ENCODE peak calls at places on chromosomes 1 and 21, in nine cellular contexts. L is GM23338, M is sigmoid colon, B is HCT116, U is stomach, Q is K562, C is transverse colon, E is spleen, A is prostate gland. R is an unnamed sample.

GRCh38 chr1:110672001-110672752 is 2.6 kb downstream of the KCNA3 start:
- DNase-seq in L (peak; percentile 84), C (peak; percentile 27), A (no peak), E (no peak), B (no peak), Q (peak; percentile 24), U (no peak), M (no peak), R (peak; percentile 27)

GRCh38 chr1:156480411-156481192 is 20.0 kb downstream of the MEF2D start:
- DNase-seq in C (peak; percentile 75), M (peak; percentile 88), L (peak; percentile 95), Q (peak; percentile 76), A (no peak), B (no peak), E (peak; percentile 94), U (peak; percentile 71), R (no peak)

GRCh38 chr21:38422067-38422466 is 76.2 kb downstream of the ERG start:
- DNase-seq in E (no peak), U (no peak), Q (no peak), A (no peak), M (no peak), L (no peak), B (no peak), C (no peak), R (no peak)

GRCh38 chr1:98429851-98430496 is 231.5 kb upstream of the SNX7 start:
- DNase-seq in U (no peak), Q (no peak), M (no peak), A (no peak), L (no peak), E (no peak), C (peak; percentile 47), B (no peak), R (no peak)

GRCh38 chr21:46121286-46122221 is 23.6 kb downstream of the COL6A2 start:
- DNase-seq in M (peak; percentile 67), C (peak; percentile 6), Q (no peak), E (peak; percentile 56), U (peak; percentile 19), B (no peak), L (no peak), A (no peak), R (peak; percentile 17)

GRCh38 chr1:48530727-48531351 is 58.8 kb upstream of the SPATA6 start:
- DNase-seq in B (peak; percentile 55), Q (peak; percentile 83), L (peak; percentile 98), U (peak; percentile 69), A (peak; percentile 64), C (peak; percentile 78), M (no peak), E (no peak), R (peak; percentile 61)

GRCh38 chr1:118396824-118397530 is 211.9 kb upstream of the SPAG17 start:
- DNase-seq in Q (no peak), A (no peak), E (no peak), M (no peak), C (no peak), B (no peak), L (no peak), U (no peak), R (no peak)

GRCh38 chr1:28205243-28205642 is 27.6 kb downstream of the DNAJC8 start:
- DNase-seq in L (no peak), B (no peak), M (no peak), Q (no peak), C (no peak), U (peak; percentile 36), A (no peak), E (no peak), R (no peak)

GRCh38 chr21:17200250-17200649 is 312.6 kb upstream of the CXADR start:
- DNase-seq in M (no peak), E (no peak), L (no peak), Q (no peak), B (no peak), A (no peak), U (no peak), C (no peak), R (no peak)

GRCh38 chr1:67485046-67485811 is 55.0 kb upstream of the SERBP1 start:
- DNase-seq in Q (no peak), E (no peak), B (no peak), A (no peak), U (no peak), L (no peak), C (no peak), M (no peak), R (no peak)

GRCh38 chr21:38306833-38307232 is 50.0 kb downstream of the KCNJ15 start:
- DNase-seq in E (no peak), B (no peak), M (no peak), C (no peak), A (no peak), U (no peak), Q (no peak), L (no peak), R (no peak)

GRCh38 chr1:72051538-72051937 is 230.8 kb downstream of the NEGR1 start:
- DNase-seq in L (no peak), A (no peak), M (no peak), C (no peak), E (no peak), Q (no peak), U (no peak), B (no peak), R (no peak)

GRCh38 chr1:30974536-30974935 is 66.0 kb upstream of the SDC3 start:
- DNase-seq in C (no peak), M (no peak), B (no peak), U (no peak), A (no peak), E (no peak), Q (no peak), L (no peak), R (no peak)

DNA sequence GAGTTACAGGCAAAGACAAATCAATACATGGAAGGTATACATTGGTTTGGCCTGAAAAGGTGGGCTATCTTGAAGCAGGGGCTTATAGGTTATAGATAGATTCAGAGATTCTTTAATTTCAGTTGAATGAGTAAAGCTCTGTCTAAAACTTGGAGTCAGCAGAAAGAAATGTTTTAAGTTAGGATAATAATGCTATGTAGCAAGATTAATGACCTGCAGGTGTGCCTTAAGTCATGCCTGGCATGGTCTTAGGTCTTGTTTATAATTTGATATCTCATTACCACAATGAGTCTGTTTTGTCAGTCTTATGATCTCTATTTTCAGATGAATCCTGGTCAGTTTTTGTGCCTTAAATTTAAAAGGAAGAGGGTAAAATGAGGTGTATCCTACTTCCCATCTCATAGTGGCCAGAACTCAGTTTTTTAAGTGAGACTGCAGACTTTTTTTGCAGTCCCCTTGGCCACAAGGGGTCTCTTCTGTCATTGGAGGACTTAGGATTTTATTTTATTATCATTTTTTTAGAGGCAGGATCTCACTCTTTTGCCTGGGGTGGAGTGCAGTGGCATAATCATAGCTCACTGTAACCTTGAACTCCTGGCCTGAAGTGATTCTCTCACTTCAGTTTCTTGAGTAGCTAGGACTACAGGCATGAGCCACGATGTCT is 21.3 kb upstream of the PGBD2 start:
- DNase-seq in L (peak; percentile 50), U (no peak), A (no peak), M (no peak), B (no peak), C (no peak), E (no peak), Q (peak; percentile 72), R (no peak)
- TF ChIP-seq CTCF in L (peak; percentile 55), U (no peak), A (no peak), M (no peak), B (peak; percentile 18), C (no peak), E (no peak), Q (peak; percentile 43), R (no peak)

DNA sequence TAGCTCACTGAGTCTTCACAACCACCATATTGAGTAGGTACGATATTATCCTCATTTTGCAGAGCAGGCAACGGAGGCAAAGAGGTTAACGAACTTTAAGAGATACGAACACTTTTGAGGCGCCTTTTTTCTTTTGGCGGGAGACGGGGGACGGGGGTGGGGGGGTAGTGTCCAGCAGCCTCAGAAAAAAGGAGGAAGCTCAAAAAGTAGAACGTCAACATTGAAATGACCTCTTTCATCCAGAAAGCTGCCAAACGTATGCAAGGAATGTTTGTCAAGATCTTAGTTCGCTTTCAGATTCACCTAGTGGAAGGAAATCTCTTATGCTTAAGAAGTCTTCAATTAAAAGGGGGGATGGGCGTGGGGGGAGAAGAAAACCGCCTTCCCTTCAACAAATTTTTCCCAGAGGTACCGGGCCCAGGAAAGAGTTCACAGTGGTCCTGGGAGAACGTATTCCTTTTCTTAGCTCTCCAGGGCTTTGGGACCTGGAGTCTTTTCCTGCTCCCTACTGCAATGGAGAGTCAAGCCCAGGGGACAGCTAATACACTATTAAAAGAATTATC is 1.1 kb upstream of the PCAT6 start:
- DNase-seq in U (no peak), B (no peak), L (peak; percentile 27), A (no peak), M (no peak), C (no peak), E (no peak), Q (peak; percentile 44), R (no peak)
- H3K4me3 ChIP-seq in U (peak overlapping the region; percentile 66), B (no peak overlapping the region), L (peak overlapping the region; percentile 66), A (no peak overlapping the region), M (no peak overlapping the region), C (peak overlapping the region; percentile 79), E (peak overlapping the region; percentile 78), Q (peak overlapping the region; percentile 1), R (no peak overlapping the region)

DNA sequence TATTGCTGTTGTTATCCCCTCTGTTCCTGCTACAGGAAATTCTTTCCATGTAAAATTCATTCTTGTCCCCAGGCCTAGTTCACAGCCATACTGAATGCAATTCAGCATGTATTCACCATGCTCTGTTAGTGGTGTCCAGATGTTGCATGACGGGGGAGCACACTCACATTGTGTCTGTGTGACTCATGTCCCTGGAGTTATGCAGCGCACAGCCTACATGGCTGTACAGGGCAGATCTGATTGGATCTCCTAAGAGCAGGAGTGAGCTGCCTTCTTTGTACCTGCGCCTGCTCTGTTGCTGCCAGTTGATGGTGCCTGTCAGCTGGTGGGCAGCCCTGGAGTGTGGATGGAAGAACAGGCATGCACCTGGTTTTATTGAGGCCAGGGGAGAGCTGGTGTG is 17.6 kb downstream of the HTR6 start:
- DNase-seq in A (no peak), L (no peak), Q (peak; percentile 29), E (no peak), M (no peak), U (no peak), B (no peak), C (no peak), R (no peak)
- TF ChIP-seq POLR2AphosphoS5 in A (no peak), L (no peak), Q (no peak), E (no peak), M (no peak), U (no peak), B (no peak), C (no peak), R (no peak)

GRCh38 chr1:180213401-180214177 is 16.5 kb upstream of the LHX4 start:
- DNase-seq in Q (peak; percentile 90), B (no peak), U (no peak), C (peak; percentile 41), E (peak; percentile 72), L (peak; percentile 73), A (no peak), M (peak; percentile 58), R (no peak)
- TF ChIP-seq CTCF in Q (peak; percentile 31), B (peak; percentile 24), U (no peak), C (no peak), E (no peak), L (peak; percentile 43), A (no peak), M (no peak), R (no peak)

R was measured in upper lobe of left lung.